ENCODE peak calls at places on chromosomes 7 and 10, in ten cellular contexts. M is ELR, A is tibial artery, D is fibroblast of mammary gland, P is ACHN, H is A172, J is T-helper 22 cell, C is left cardiac atrium, Z is esophagus squamous epithelium, X is cardiac fibroblast. V is an unnamed sample.

GRCh38 chr7:1580422-1581030 is 10.7 kb upstream of the PSMG3 start:
- DNase-seq in M (no peak), A (no peak), D (no peak), P (no peak), H (no peak), J (no peak), C (no peak), Z (no peak), X (no peak), V (no peak)

GRCh38 chr7:64099656-64100531 is 54.7 kb downstream of the ZNF727 start:
- DNase-seq in M (no peak), A (peak), D (no peak), P (no peak), H (no peak), J (no peak), C (no peak), Z (no peak), X (no peak), V (no peak)

GRCh38 chr7:13132314-13132713 is 444.9 kb downstream of the ARL4A start:
- DNase-seq in M (no peak), A (no peak), D (no peak), P (no peak), H (no peak), J (no peak), C (no peak), Z (no peak), X (no peak), V (no peak)

GRCh38 chr10:53786236-53786635 is 1013.7 kb upstream of the MBL2 start:
- DNase-seq in M (no peak), A (no peak), D (no peak), P (peak), H (no peak), J (no peak), C (no peak), Z (no peak), X (no peak), V (no peak)

GRCh38 chr10:55750458-55750857 is 610.6 kb downstream of the ZWINT start:
- DNase-seq in M (no peak), A (no peak), D (no peak), P (peak), H (peak), J (no peak), C (no peak), Z (no peak), X (no peak), V (no peak)

GRCh38 chr7:6164010-6164409 is 108.4 kb downstream of the CYTH3 start:
- DNase-seq in M (no peak), A (no peak), D (no peak), P (no peak), H (no peak), J (no peak), C (no peak), Z (no peak), X (no peak), V (no peak)

GRCh38 chr10:98293550-98294269 is 25.7 kb upstream of the LOXL4 start:
- DNase-seq in M (no peak), A (no peak), D (peak), P (no peak), H (no peak), J (no peak), C (no peak), Z (no peak), X (no peak), V (no peak)

GRCh38 chr10:15325243-15326002 is 45.7 kb downstream of the FAM171A1 start:
- DNase-seq in M (peak), A (peak), D (peak), P (peak), H (peak), J (no peak), C (peak), Z (no peak), X (peak), V (no peak)

GRCh38 chr10:8187171-8187666 is 132.7 kb downstream of the GATA3 start:
- DNase-seq in M (no peak), A (no peak), D (no peak), P (no peak), H (no peak), J (no peak), C (no peak), Z (no peak), X (no peak), V (no peak)

GRCh38 chr10:128222317-128222849 is 96.2 kb upstream of the MKI67 start:
- DNase-seq in M (no peak), A (no peak), D (no peak), P (no peak), H (no peak), J (no peak), C (no peak), Z (no peak), X (no peak), V (no peak)

GRCh38 chr10:30178565-30178964 is 119.2 kb upstream of the JCAD start:
- DNase-seq in M (no peak), A (no peak), D (peak), P (no peak), H (no peak), J (no peak), C (no peak), Z (no peak), X (peak), V (no peak)

GRCh38 chr10:878333-878753 is 53.2 kb downstream of the LARP4B start:
- DNase-seq in M (no peak), A (no peak), D (peak), P (no peak), H (no peak), J (no peak), C (no peak), Z (no peak), X (no peak), V (no peak)

GRCh38 chr10:89267056-89267455 is 15.5 kb upstream of the LIPA start:
- DNase-seq in M (no peak), A (no peak), D (no peak), P (no peak), H (no peak), J (no peak), C (no peak), Z (no peak), X (no peak), V (no peak)

GRCh38 chr10:326894-327635 is 191.8 kb downstream of the ZMYND11 start:
- DNase-seq in M (no peak), A (no peak), D (no peak), P (no peak), H (no peak), J (no peak), C (no peak), Z (no peak), X (no peak), V (no peak)